ENCODE peak calls at places on chromosomes 7 and 10, in nine cellular contexts. One of them, this sample, is unnamed.

GRCh38 chr10:541750-542371 is 147.6 kb downstream of the DIP2C start:
- DNase-seq in fibroblast of pulmonary artery: no peak
- DNase-seq in esophagus squamous epithelium: no peak
- DNase-seq in HFFc6: no peak
- DNase-seq in stimulated activated CD4-positive, alpha-beta T cell treated with anti-CD3 and anti-CD28 coated beads, Interleukin-4, amount 100 ng/mL, for 4 hours: no peak
- DNase-seq in activated CD4-positive, alpha-beta T cell treated with anti-CD3 and anti-CD28 coated beads, Interleukin-2, amount 10 ng/mL, durations not matched to agents 7 days and 5 days: no peak
- DNase-seq in hypothalamus: no peak
- DNase-seq in SW480: no peak
- DNase-seq in PC-9: no peak
- DNase-seq in this sample: no peak

GRCh38 chr7:4171029-4171786 is 510.9 kb upstream of the FOXK1 start:
- DNase-seq in fibroblast of pulmonary artery: no peak
- DNase-seq in esophagus squamous epithelium: no peak
- DNase-seq in HFFc6: no peak
- DNase-seq in stimulated activated CD4-positive, alpha-beta T cell treated with anti-CD3 and anti-CD28 coated beads, Interleukin-4, amount 100 ng/mL, for 4 hours: no peak
- DNase-seq in activated CD4-positive, alpha-beta T cell treated with anti-CD3 and anti-CD28 coated beads, Interleukin-2, amount 10 ng/mL, durations not matched to agents 7 days and 5 days: no peak
- DNase-seq in hypothalamus: no peak
- DNase-seq in SW480: no peak
- DNase-seq in PC-9: no peak
- DNase-seq in this sample: no peak

GRCh38 chr7:148856035-148856881 is 27.8 kb downstream of the EZH2 start:
- DNase-seq in fibroblast of pulmonary artery: peak
- DNase-seq in esophagus squamous epithelium: no peak
- DNase-seq in HFFc6: no peak
- DNase-seq in stimulated activated CD4-positive, alpha-beta T cell treated with anti-CD3 and anti-CD28 coated beads, Interleukin-4, amount 100 ng/mL, for 4 hours: peak
- DNase-seq in activated CD4-positive, alpha-beta T cell treated with anti-CD3 and anti-CD28 coated beads, Interleukin-2, amount 10 ng/mL, durations not matched to agents 7 days and 5 days: peak
- DNase-seq in hypothalamus: no peak
- DNase-seq in SW480: peak
- DNase-seq in PC-9: peak
- DNase-seq in this sample: no peak

GRCh38 chr7:37942934-37943610 is 22.6 kb downstream of the EPDR1 start:
- DNase-seq in fibroblast of pulmonary artery: peak
- DNase-seq in esophagus squamous epithelium: no peak
- DNase-seq in HFFc6: no peak
- DNase-seq in stimulated activated CD4-positive, alpha-beta T cell treated with anti-CD3 and anti-CD28 coated beads, Interleukin-4, amount 100 ng/mL, for 4 hours: no peak
- DNase-seq in activated CD4-positive, alpha-beta T cell treated with anti-CD3 and anti-CD28 coated beads, Interleukin-2, amount 10 ng/mL, durations not matched to agents 7 days and 5 days: no peak
- DNase-seq in hypothalamus: no peak
- DNase-seq in SW480: peak
- DNase-seq in PC-9: no peak
- DNase-seq in this sample: no peak

GRCh38 chr10:133161486-133162051 is 1.6 kb downstream of the KNDC1 start:
- DNase-seq in fibroblast of pulmonary artery: no peak
- DNase-seq in esophagus squamous epithelium: no peak
- DNase-seq in HFFc6: no peak
- DNase-seq in stimulated activated CD4-positive, alpha-beta T cell treated with anti-CD3 and anti-CD28 coated beads, Interleukin-4, amount 100 ng/mL, for 4 hours: no peak
- DNase-seq in activated CD4-positive, alpha-beta T cell treated with anti-CD3 and anti-CD28 coated beads, Interleukin-2, amount 10 ng/mL, durations not matched to agents 7 days and 5 days: no peak
- DNase-seq in hypothalamus: no peak
- DNase-seq in SW480: no peak
- DNase-seq in PC-9: no peak
- DNase-seq in this sample: no peak

GRCh38 chr7:112877671-112878460 is 87.7 kb upstream of the TMEM168 start:
- DNase-seq in fibroblast of pulmonary artery: peak
- DNase-seq in esophagus squamous epithelium: no peak
- DNase-seq in HFFc6: peak
- DNase-seq in stimulated activated CD4-positive, alpha-beta T cell treated with anti-CD3 and anti-CD28 coated beads, Interleukin-4, amount 100 ng/mL, for 4 hours: no peak
- DNase-seq in activated CD4-positive, alpha-beta T cell treated with anti-CD3 and anti-CD28 coated beads, Interleukin-2, amount 10 ng/mL, durations not matched to agents 7 days and 5 days: no peak
- DNase-seq in hypothalamus: no peak
- DNase-seq in SW480: no peak
- DNase-seq in PC-9: no peak
- DNase-seq in this sample: no peak

GRCh38 chr7:151851160-151851751 is 25.7 kb downstream of the PRKAG2 start:
- DNase-seq in fibroblast of pulmonary artery: no peak
- DNase-seq in esophagus squamous epithelium: no peak
- DNase-seq in HFFc6: no peak
- DNase-seq in stimulated activated CD4-positive, alpha-beta T cell treated with anti-CD3 and anti-CD28 coated beads, Interleukin-4, amount 100 ng/mL, for 4 hours: no peak
- DNase-seq in activated CD4-positive, alpha-beta T cell treated with anti-CD3 and anti-CD28 coated beads, Interleukin-2, amount 10 ng/mL, durations not matched to agents 7 days and 5 days: peak
- DNase-seq in hypothalamus: no peak
- DNase-seq in SW480: no peak
- DNase-seq in PC-9: peak
- DNase-seq in this sample: no peak

GRCh38 chr10:96450514-96451207 is 63.1 kb downstream of the TLL2 start:
- DNase-seq in fibroblast of pulmonary artery: no peak
- DNase-seq in esophagus squamous epithelium: no peak
- DNase-seq in HFFc6: no peak
- DNase-seq in stimulated activated CD4-positive, alpha-beta T cell treated with anti-CD3 and anti-CD28 coated beads, Interleukin-4, amount 100 ng/mL, for 4 hours: no peak
- DNase-seq in activated CD4-positive, alpha-beta T cell treated with anti-CD3 and anti-CD28 coated beads, Interleukin-2, amount 10 ng/mL, durations not matched to agents 7 days and 5 days: no peak
- DNase-seq in hypothalamus: no peak
- DNase-seq in SW480: no peak
- DNase-seq in PC-9: no peak
- DNase-seq in this sample: no peak

GRCh38 chr10:82411416-82411815 is 536.4 kb downstream of the NRG3 start:
- DNase-seq in fibroblast of pulmonary artery: peak
- DNase-seq in esophagus squamous epithelium: no peak
- DNase-seq in HFFc6: no peak
- DNase-seq in stimulated activated CD4-positive, alpha-beta T cell treated with anti-CD3 and anti-CD28 coated beads, Interleukin-4, amount 100 ng/mL, for 4 hours: no peak
- DNase-seq in activated CD4-positive, alpha-beta T cell treated with anti-CD3 and anti-CD28 coated beads, Interleukin-2, amount 10 ng/mL, durations not matched to agents 7 days and 5 days: no peak
- DNase-seq in hypothalamus: no peak
- DNase-seq in SW480: no peak
- DNase-seq in PC-9: no peak
- DNase-seq in this sample: no peak

GRCh38 chr7:159022238-159022993 is 122.3 kb downstream of the VIPR2 start:
- DNase-seq in fibroblast of pulmonary artery: no peak
- DNase-seq in esophagus squamous epithelium: no peak
- DNase-seq in HFFc6: no peak
- DNase-seq in stimulated activated CD4-positive, alpha-beta T cell treated with anti-CD3 and anti-CD28 coated beads, Interleukin-4, amount 100 ng/mL, for 4 hours: no peak
- DNase-seq in activated CD4-positive, alpha-beta T cell treated with anti-CD3 and anti-CD28 coated beads, Interleukin-2, amount 10 ng/mL, durations not matched to agents 7 days and 5 days: no peak
- DNase-seq in hypothalamus: no peak
- DNase-seq in SW480: peak
- DNase-seq in PC-9: no peak
- DNase-seq in this sample: no peak

GRCh38 chr7:140310337-140311002 is 87.9 kb downstream of the SLC37A3 start:
- DNase-seq in fibroblast of pulmonary artery: no peak
- DNase-seq in esophagus squamous epithelium: no peak
- DNase-seq in HFFc6: no peak
- DNase-seq in stimulated activated CD4-positive, alpha-beta T cell treated with anti-CD3 and anti-CD28 coated beads, Interleukin-4, amount 100 ng/mL, for 4 hours: no peak
- DNase-seq in activated CD4-positive, alpha-beta T cell treated with anti-CD3 and anti-CD28 coated beads, Interleukin-2, amount 10 ng/mL, durations not matched to agents 7 days and 5 days: no peak
- DNase-seq in hypothalamus: no peak
- DNase-seq in SW480: no peak
- DNase-seq in PC-9: peak
- DNase-seq in this sample: no peak

GRCh38 chr10:22853906-22854447 is 73.9 kb upstream of the ARMC3 start:
- DNase-seq in fibroblast of pulmonary artery: no peak
- DNase-seq in esophagus squamous epithelium: no peak
- DNase-seq in HFFc6: no peak
- DNase-seq in stimulated activated CD4-positive, alpha-beta T cell treated with anti-CD3 and anti-CD28 coated beads, Interleukin-4, amount 100 ng/mL, for 4 hours: no peak
- DNase-seq in activated CD4-positive, alpha-beta T cell treated with anti-CD3 and anti-CD28 coated beads, Interleukin-2, amount 10 ng/mL, durations not matched to agents 7 days and 5 days: no peak
- DNase-seq in hypothalamus: no peak
- DNase-seq in SW480: peak
- DNase-seq in PC-9: no peak
- DNase-seq in this sample: no peak

GRCh38 chr10:14578060-14578952 is 196.4 kb downstream of the FAM107B start:
- DNase-seq in fibroblast of pulmonary artery: peak
- DNase-seq in esophagus squamous epithelium: no peak
- DNase-seq in HFFc6: no peak
- DNase-seq in stimulated activated CD4-positive, alpha-beta T cell treated with anti-CD3 and anti-CD28 coated beads, Interleukin-4, amount 100 ng/mL, for 4 hours: no peak
- DNase-seq in activated CD4-positive, alpha-beta T cell treated with anti-CD3 and anti-CD28 coated beads, Interleukin-2, amount 10 ng/mL, durations not matched to agents 7 days and 5 days: no peak
- DNase-seq in hypothalamus: no peak
- DNase-seq in SW480: no peak
- DNase-seq in PC-9: peak
- DNase-seq in this sample: no peak

GRCh38 chr7:83452256-83452655 is 196.7 kb downstream of the SEMA3E start:
- DNase-seq in fibroblast of pulmonary artery: no peak
- DNase-seq in esophagus squamous epithelium: no peak
- DNase-seq in HFFc6: no peak
- DNase-seq in stimulated activated CD4-positive, alpha-beta T cell treated with anti-CD3 and anti-CD28 coated beads, Interleukin-4, amount 100 ng/mL, for 4 hours: no peak
- DNase-seq in activated CD4-positive, alpha-beta T cell treated with anti-CD3 and anti-CD28 coated beads, Interleukin-2, amount 10 ng/mL, durations not matched to agents 7 days and 5 days: no peak
- DNase-seq in hypothalamus: no peak
- DNase-seq in SW480: no peak
- DNase-seq in PC-9: no peak
- DNase-seq in this sample: no peak

GRCh38 chr10:45374451-45375052 is 536 bp downstream of the ALOX5 start:
- DNase-seq in fibroblast of pulmonary artery: no peak
- DNase-seq in esophagus squamous epithelium: no peak
- DNase-seq in HFFc6: no peak
- DNase-seq in stimulated activated CD4-positive, alpha-beta T cell treated with anti-CD3 and anti-CD28 coated beads, Interleukin-4, amount 100 ng/mL, for 4 hours: no peak
- DNase-seq in activated CD4-positive, alpha-beta T cell treated with anti-CD3 and anti-CD28 coated beads, Interleukin-2, amount 10 ng/mL, durations not matched to agents 7 days and 5 days: no peak
- DNase-seq in hypothalamus: no peak
- DNase-seq in SW480: no peak
- DNase-seq in PC-9: peak
- DNase-seq in this sample: no peak

GRCh38 chr10:44976352-44977198 is 2.0 kb downstream of the DEPP1 start:
- DNase-seq in fibroblast of pulmonary artery: peak
- DNase-seq in esophagus squamous epithelium: no peak
- DNase-seq in HFFc6: no peak
- DNase-seq in stimulated activated CD4-positive, alpha-beta T cell treated with anti-CD3 and anti-CD28 coated beads, Interleukin-4, amount 100 ng/mL, for 4 hours: no peak
- DNase-seq in activated CD4-positive, alpha-beta T cell treated with anti-CD3 and anti-CD28 coated beads, Interleukin-2, amount 10 ng/mL, durations not matched to agents 7 days and 5 days: no peak
- DNase-seq in hypothalamus: no peak
- DNase-seq in SW480: no peak
- DNase-seq in PC-9: no peak
- DNase-seq in this sample: no peak

GRCh38 chr10:63209703-63210102 is 76.6 kb downstream of the NRBF2 start:
- DNase-seq in fibroblast of pulmonary artery: no peak
- DNase-seq in esophagus squamous epithelium: no peak
- DNase-seq in HFFc6: no peak
- DNase-seq in stimulated activated CD4-positive, alpha-beta T cell treated with anti-CD3 and anti-CD28 coated beads, Interleukin-4, amount 100 ng/mL, for 4 hours: no peak
- DNase-seq in activated CD4-positive, alpha-beta T cell treated with anti-CD3 and anti-CD28 coated beads, Interleukin-2, amount 10 ng/mL, durations not matched to agents 7 days and 5 days: no peak
- DNase-seq in hypothalamus: no peak
- DNase-seq in SW480: no peak
- DNase-seq in PC-9: no peak
- DNase-seq in this sample: no peak

GRCh38 chr7:138429577-138430250 is 30.3 kb upstream of the TRIM24 start:
- DNase-seq in fibroblast of pulmonary artery: no peak
- DNase-seq in esophagus squamous epithelium: no peak
- DNase-seq in HFFc6: no peak
- DNase-seq in stimulated activated CD4-positive, alpha-beta T cell treated with anti-CD3 and anti-CD28 coated beads, Interleukin-4, amount 100 ng/mL, for 4 hours: no peak
- DNase-seq in activated CD4-positive, alpha-beta T cell treated with anti-CD3 and anti-CD28 coated beads, Interleukin-2, amount 10 ng/mL, durations not matched to agents 7 days and 5 days: no peak
- DNase-seq in hypothalamus: no peak
- DNase-seq in SW480: no peak
- DNase-seq in PC-9: no peak
- DNase-seq in this sample: no peak

GRCh38 chr7:140349172-140349771 is 49.1 kb downstream of the SLC37A3 start:
- DNase-seq in fibroblast of pulmonary artery: peak
- DNase-seq in esophagus squamous epithelium: no peak
- DNase-seq in HFFc6: no peak
- DNase-seq in stimulated activated CD4-positive, alpha-beta T cell treated with anti-CD3 and anti-CD28 coated beads, Interleukin-4, amount 100 ng/mL, for 4 hours: no peak
- DNase-seq in activated CD4-positive, alpha-beta T cell treated with anti-CD3 and anti-CD28 coated beads, Interleukin-2, amount 10 ng/mL, durations not matched to agents 7 days and 5 days: no peak
- DNase-seq in hypothalamus: peak
- DNase-seq in SW480: no peak
- DNase-seq in PC-9: peak
- DNase-seq in this sample: no peak

GRCh38 chr10:86321568-86321967 is 45.0 kb downstream of the GRID1 start:
- DNase-seq in fibroblast of pulmonary artery: no peak
- DNase-seq in esophagus squamous epithelium: no peak
- DNase-seq in HFFc6: no peak
- DNase-seq in stimulated activated CD4-positive, alpha-beta T cell treated with anti-CD3 and anti-CD28 coated beads, Interleukin-4, amount 100 ng/mL, for 4 hours: no peak
- DNase-seq in activated CD4-positive, alpha-beta T cell treated with anti-CD3 and anti-CD28 coated beads, Interleukin-2, amount 10 ng/mL, durations not matched to agents 7 days and 5 days: no peak
- DNase-seq in hypothalamus: no peak
- DNase-seq in SW480: no peak
- DNase-seq in PC-9: no peak
- DNase-seq in this sample: no peak

GRCh38 chr10:28935061-28935460 is 257.7 kb downstream of the BAMBI start:
- DNase-seq in fibroblast of pulmonary artery: no peak
- DNase-seq in esophagus squamous epithelium: no peak
- DNase-seq in HFFc6: no peak
- DNase-seq in stimulated activated CD4-positive, alpha-beta T cell treated with anti-CD3 and anti-CD28 coated beads, Interleukin-4, amount 100 ng/mL, for 4 hours: no peak
- DNase-seq in activated CD4-positive, alpha-beta T cell treated with anti-CD3 and anti-CD28 coated beads, Interleukin-2, amount 10 ng/mL, durations not matched to agents 7 days and 5 days: no peak
- DNase-seq in hypothalamus: no peak
- DNase-seq in SW480: no peak
- DNase-seq in PC-9: no peak
- DNase-seq in this sample: no peak

GRCh38 chr10:5595095-5595494 is 70.3 kb downstream of the CALML3 start:
- DNase-seq in fibroblast of pulmonary artery: no peak
- DNase-seq in esophagus squamous epithelium: no peak
- DNase-seq in HFFc6: no peak
- DNase-seq in stimulated activated CD4-positive, alpha-beta T cell treated with anti-CD3 and anti-CD28 coated beads, Interleukin-4, amount 100 ng/mL, for 4 hours: no peak
- DNase-seq in activated CD4-positive, alpha-beta T cell treated with anti-CD3 and anti-CD28 coated beads, Interleukin-2, amount 10 ng/mL, durations not matched to agents 7 days and 5 days: no peak
- DNase-seq in hypothalamus: no peak
- DNase-seq in SW480: no peak
- DNase-seq in PC-9: peak
- DNase-seq in this sample: no peak

GRCh38 chr7:47520408-47520807 is 61.5 kb downstream of the TNS3 start:
- DNase-seq in fibroblast of pulmonary artery: peak
- DNase-seq in esophagus squamous epithelium: no peak
- DNase-seq in HFFc6: peak
- DNase-seq in stimulated activated CD4-positive, alpha-beta T cell treated with anti-CD3 and anti-CD28 coated beads, Interleukin-4, amount 100 ng/mL, for 4 hours: no peak
- DNase-seq in activated CD4-positive, alpha-beta T cell treated with anti-CD3 and anti-CD28 coated beads, Interleukin-2, amount 10 ng/mL, durations not matched to agents 7 days and 5 days: no peak
- DNase-seq in hypothalamus: no peak
- DNase-seq in SW480: no peak
- DNase-seq in PC-9: no peak
- DNase-seq in this sample: no peak

GRCh38 chr10:123677556-123677955 is 11.4 kb downstream of the GPR26 start:
- DNase-seq in fibroblast of pulmonary artery: no peak
- DNase-seq in esophagus squamous epithelium: no peak
- DNase-seq in HFFc6: no peak
- DNase-seq in stimulated activated CD4-positive, alpha-beta T cell treated with anti-CD3 and anti-CD28 coated beads, Interleukin-4, amount 100 ng/mL, for 4 hours: no peak
- DNase-seq in activated CD4-positive, alpha-beta T cell treated with anti-CD3 and anti-CD28 coated beads, Interleukin-2, amount 10 ng/mL, durations not matched to agents 7 days and 5 days: no peak
- DNase-seq in hypothalamus: no peak
- DNase-seq in SW480: no peak
- DNase-seq in PC-9: no peak
- DNase-seq in this sample: no peak

GRCh38 chr7:139651308-139651707 is 126.5 kb downstream of the HIPK2 start:
- DNase-seq in fibroblast of pulmonary artery: no peak
- DNase-seq in esophagus squamous epithelium: no peak
- DNase-seq in HFFc6: no peak
- DNase-seq in stimulated activated CD4-positive, alpha-beta T cell treated with anti-CD3 and anti-CD28 coated beads, Interleukin-4, amount 100 ng/mL, for 4 hours: no peak
- DNase-seq in activated CD4-positive, alpha-beta T cell treated with anti-CD3 and anti-CD28 coated beads, Interleukin-2, amount 10 ng/mL, durations not matched to agents 7 days and 5 days: no peak
- DNase-seq in hypothalamus: no peak
- DNase-seq in SW480: no peak
- DNase-seq in PC-9: no peak
- DNase-seq in this sample: no peak